ENCODE peak calls at places on chromosome 1, in nine cellular contexts. One of them, this sample, is unnamed.

GRCh38 chr1:119795471-119795870 is 15.8 kb downstream of the REG4 start:
- DNase-seq in GM10248: no peak
- DNase-seq in fibroblast of the conjunctiva: no peak
- DNase-seq in activated CD4-positive, alpha-beta memory T cell treated with anti-CD3 and anti-CD28 coated beads for 36 hours: no peak
- DNase-seq in endothelial cell: no peak
- DNase-seq in AG20443: no peak
- DNase-seq in A549: no peak
- DNase-seq in GDM1: no peak
- DNase-seq in CD4-positive, alpha-beta T cell: no peak
- DNase-seq in this sample: no peak

GRCh38 chr1:35287807-35288640 is 19.5 kb downstream of the ZMYM4 start:
- DNase-seq in GM10248: no peak
- DNase-seq in fibroblast of the conjunctiva: peak; percentile 13
- DNase-seq in activated CD4-positive, alpha-beta memory T cell treated with anti-CD3 and anti-CD28 coated beads for 36 hours: no peak
- DNase-seq in endothelial cell: no peak
- DNase-seq in AG20443: peak; percentile 61
- DNase-seq in A549: no peak
- DNase-seq in GDM1: no peak
- DNase-seq in CD4-positive, alpha-beta T cell: no peak
- DNase-seq in this sample: no peak

GRCh38 chr1:214586621-214587020 is 16.4 kb upstream of the CENPF start:
- DNase-seq in GM10248: no peak
- DNase-seq in fibroblast of the conjunctiva: no peak
- DNase-seq in activated CD4-positive, alpha-beta memory T cell treated with anti-CD3 and anti-CD28 coated beads for 36 hours: no peak
- DNase-seq in endothelial cell: no peak
- DNase-seq in AG20443: no peak
- DNase-seq in A549: no peak
- DNase-seq in GDM1: no peak
- DNase-seq in CD4-positive, alpha-beta T cell: no peak
- DNase-seq in this sample: no peak

GRCh38 chr1:41358152-41358937 is 2.9 kb upstream of the FOXO6 start:
- DNase-seq in GM10248: no peak
- DNase-seq in fibroblast of the conjunctiva: no peak
- DNase-seq in activated CD4-positive, alpha-beta memory T cell treated with anti-CD3 and anti-CD28 coated beads for 36 hours: no peak
- DNase-seq in endothelial cell: no peak
- DNase-seq in AG20443: no peak
- DNase-seq in A549: no peak
- DNase-seq in GDM1: no peak
- DNase-seq in CD4-positive, alpha-beta T cell: peak; percentile 31
- DNase-seq in this sample: no peak

GRCh38 chr1:202836616-202837403 is 26.1 kb downstream of the PCAT6 start:
- DNase-seq in GM10248: no peak
- DNase-seq in fibroblast of the conjunctiva: no peak
- DNase-seq in activated CD4-positive, alpha-beta memory T cell treated with anti-CD3 and anti-CD28 coated beads for 36 hours: no peak
- DNase-seq in endothelial cell: no peak
- DNase-seq in AG20443: no peak
- DNase-seq in A549: no peak
- DNase-seq in GDM1: no peak
- DNase-seq in CD4-positive, alpha-beta T cell: no peak
- DNase-seq in this sample: no peak

GRCh38 chr1:77218477-77219165 is 609 bp downstream of the PIGK start:
- DNase-seq in GM10248: no peak
- DNase-seq in fibroblast of the conjunctiva: no peak
- DNase-seq in activated CD4-positive, alpha-beta memory T cell treated with anti-CD3 and anti-CD28 coated beads for 36 hours: no peak
- DNase-seq in endothelial cell: no peak
- DNase-seq in AG20443: no peak
- DNase-seq in A549: no peak
- DNase-seq in GDM1: no peak
- DNase-seq in CD4-positive, alpha-beta T cell: no peak
- DNase-seq in this sample: no peak

GRCh38 chr1:6800728-6801127 is 15.5 kb downstream of the CAMTA1 start:
- DNase-seq in GM10248: no peak
- DNase-seq in fibroblast of the conjunctiva: no peak
- DNase-seq in activated CD4-positive, alpha-beta memory T cell treated with anti-CD3 and anti-CD28 coated beads for 36 hours: no peak
- DNase-seq in endothelial cell: no peak
- DNase-seq in AG20443: peak; percentile 40
- DNase-seq in A549: peak; percentile 20
- DNase-seq in GDM1: no peak
- DNase-seq in CD4-positive, alpha-beta T cell: no peak
- DNase-seq in this sample: no peak

GRCh38 chr1:213531369-213532310 is 456.1 kb upstream of the PROX1 start:
- DNase-seq in GM10248: no peak
- DNase-seq in fibroblast of the conjunctiva: no peak
- DNase-seq in activated CD4-positive, alpha-beta memory T cell treated with anti-CD3 and anti-CD28 coated beads for 36 hours: no peak
- DNase-seq in endothelial cell: no peak
- DNase-seq in AG20443: no peak
- DNase-seq in A549: no peak
- DNase-seq in GDM1: no peak
- DNase-seq in CD4-positive, alpha-beta T cell: no peak
- DNase-seq in this sample: no peak

GRCh38 chr1:207578796-207579435 is 66.0 kb upstream of the CR1L start:
- DNase-seq in GM10248: no peak
- DNase-seq in fibroblast of the conjunctiva: no peak
- DNase-seq in activated CD4-positive, alpha-beta memory T cell treated with anti-CD3 and anti-CD28 coated beads for 36 hours: no peak
- DNase-seq in endothelial cell: no peak
- DNase-seq in AG20443: no peak
- DNase-seq in A549: no peak
- DNase-seq in GDM1: no peak
- DNase-seq in CD4-positive, alpha-beta T cell: no peak
- DNase-seq in this sample: no peak

GRCh38 chr1:225467193-225468020 is 39.6 kb upstream of the LBR start:
- DNase-seq in GM10248: peak; percentile 87
- DNase-seq in fibroblast of the conjunctiva: no peak
- DNase-seq in activated CD4-positive, alpha-beta memory T cell treated with anti-CD3 and anti-CD28 coated beads for 36 hours: peak; percentile 91
- DNase-seq in endothelial cell: no peak
- DNase-seq in AG20443: no peak
- DNase-seq in A549: no peak
- DNase-seq in GDM1: peak; percentile 82
- DNase-seq in CD4-positive, alpha-beta T cell: peak; percentile 79
- DNase-seq in this sample: peak; percentile 65

GRCh38 chr1:17207046-17207445 is 2.1 kb downstream of the PADI1 start:
- DNase-seq in GM10248: peak; percentile 58
- DNase-seq in fibroblast of the conjunctiva: no peak
- DNase-seq in activated CD4-positive, alpha-beta memory T cell treated with anti-CD3 and anti-CD28 coated beads for 36 hours: no peak
- DNase-seq in endothelial cell: no peak
- DNase-seq in AG20443: no peak
- DNase-seq in A549: no peak
- DNase-seq in GDM1: peak; percentile 67
- DNase-seq in CD4-positive, alpha-beta T cell: no peak
- DNase-seq in this sample: no peak

GRCh38 chr1:88892146-88892877 is 945 bp upstream of the GTF2B start:
- DNase-seq in GM10248: no peak
- DNase-seq in fibroblast of the conjunctiva: peak; percentile 42
- DNase-seq in activated CD4-positive, alpha-beta memory T cell treated with anti-CD3 and anti-CD28 coated beads for 36 hours: peak; percentile 19
- DNase-seq in endothelial cell: peak; percentile 26
- DNase-seq in AG20443: no peak
- DNase-seq in A549: peak; percentile 95
- DNase-seq in GDM1: peak; percentile 12
- DNase-seq in CD4-positive, alpha-beta T cell: no peak
- DNase-seq in this sample: no peak

GRCh38 chr1:25675729-25676476 is 59.3 kb downstream of the MAN1C1 start:
- DNase-seq in GM10248: peak; percentile 77
- DNase-seq in fibroblast of the conjunctiva: no peak
- DNase-seq in activated CD4-positive, alpha-beta memory T cell treated with anti-CD3 and anti-CD28 coated beads for 36 hours: peak; percentile 96
- DNase-seq in endothelial cell: no peak
- DNase-seq in AG20443: no peak
- DNase-seq in A549: no peak
- DNase-seq in GDM1: no peak
- DNase-seq in CD4-positive, alpha-beta T cell: peak; percentile 68
- DNase-seq in this sample: peak; percentile 58

GRCh38 chr1:2229921-2230700 is 2.0 kb downstream of the SKI start:
- DNase-seq in GM10248: no peak
- DNase-seq in fibroblast of the conjunctiva: no peak
- DNase-seq in activated CD4-positive, alpha-beta memory T cell treated with anti-CD3 and anti-CD28 coated beads for 36 hours: peak; percentile 42
- DNase-seq in endothelial cell: no peak
- DNase-seq in AG20443: no peak
- DNase-seq in A549: peak; percentile 43
- DNase-seq in GDM1: no peak
- DNase-seq in CD4-positive, alpha-beta T cell: peak; percentile 44
- DNase-seq in this sample: no peak

GRCh38 chr1:232248276-232248803 is 381.6 kb downstream of the SIPA1L2 start:
- DNase-seq in GM10248: no peak
- DNase-seq in fibroblast of the conjunctiva: no peak
- DNase-seq in activated CD4-positive, alpha-beta memory T cell treated with anti-CD3 and anti-CD28 coated beads for 36 hours: no peak
- DNase-seq in endothelial cell: no peak
- DNase-seq in AG20443: no peak
- DNase-seq in A549: no peak
- DNase-seq in GDM1: no peak
- DNase-seq in CD4-positive, alpha-beta T cell: no peak
- DNase-seq in this sample: no peak

GRCh38 chr1:3242408-3243270 is 173.6 kb downstream of the PRDM16 start:
- DNase-seq in GM10248: no peak
- DNase-seq in fibroblast of the conjunctiva: no peak
- DNase-seq in activated CD4-positive, alpha-beta memory T cell treated with anti-CD3 and anti-CD28 coated beads for 36 hours: no peak
- DNase-seq in endothelial cell: no peak
- DNase-seq in AG20443: no peak
- DNase-seq in A549: no peak
- DNase-seq in GDM1: no peak
- DNase-seq in CD4-positive, alpha-beta T cell: no peak
- DNase-seq in this sample: no peak

GRCh38 chr1:221230605-221231004 is 351.4 kb downstream of the HLX start:
- DNase-seq in GM10248: no peak
- DNase-seq in fibroblast of the conjunctiva: no peak
- DNase-seq in activated CD4-positive, alpha-beta memory T cell treated with anti-CD3 and anti-CD28 coated beads for 36 hours: no peak
- DNase-seq in endothelial cell: no peak
- DNase-seq in AG20443: no peak
- DNase-seq in A549: peak; percentile 47
- DNase-seq in GDM1: no peak
- DNase-seq in CD4-positive, alpha-beta T cell: no peak
- DNase-seq in this sample: no peak

GRCh38 chr1:244291171-244291866 is 160.4 kb downstream of the ADSS2 start:
- DNase-seq in GM10248: no peak
- DNase-seq in fibroblast of the conjunctiva: no peak
- DNase-seq in activated CD4-positive, alpha-beta memory T cell treated with anti-CD3 and anti-CD28 coated beads for 36 hours: no peak
- DNase-seq in endothelial cell: no peak
- DNase-seq in AG20443: no peak
- DNase-seq in A549: no peak
- DNase-seq in GDM1: no peak
- DNase-seq in CD4-positive, alpha-beta T cell: no peak
- DNase-seq in this sample: no peak

GRCh38 chr1:14037101-14037807 is 337.3 kb downstream of the PRDM2 start:
- DNase-seq in GM10248: no peak
- DNase-seq in fibroblast of the conjunctiva: no peak
- DNase-seq in activated CD4-positive, alpha-beta memory T cell treated with anti-CD3 and anti-CD28 coated beads for 36 hours: no peak
- DNase-seq in endothelial cell: no peak
- DNase-seq in AG20443: no peak
- DNase-seq in A549: no peak
- DNase-seq in GDM1: no peak
- DNase-seq in CD4-positive, alpha-beta T cell: no peak
- DNase-seq in this sample: no peak

GRCh38 chr1:21270086-21270689 is 20.1 kb downstream of the ECE1 start:
- DNase-seq in GM10248: peak; percentile 81
- DNase-seq in fibroblast of the conjunctiva: no peak
- DNase-seq in activated CD4-positive, alpha-beta memory T cell treated with anti-CD3 and anti-CD28 coated beads for 36 hours: peak; percentile 90
- DNase-seq in endothelial cell: peak; percentile 88
- DNase-seq in AG20443: peak; percentile 85
- DNase-seq in A549: peak; percentile 75
- DNase-seq in GDM1: peak; percentile 36
- DNase-seq in CD4-positive, alpha-beta T cell: peak; percentile 85
- DNase-seq in this sample: peak; percentile 51

GRCh38 chr1:39418223-39418622 is 73.2 kb upstream of the BMP8A start:
- DNase-seq in GM10248: no peak
- DNase-seq in fibroblast of the conjunctiva: no peak
- DNase-seq in activated CD4-positive, alpha-beta memory T cell treated with anti-CD3 and anti-CD28 coated beads for 36 hours: no peak
- DNase-seq in endothelial cell: no peak
- DNase-seq in AG20443: no peak
- DNase-seq in A549: no peak
- DNase-seq in GDM1: no peak
- DNase-seq in CD4-positive, alpha-beta T cell: no peak
- DNase-seq in this sample: no peak

GRCh38 chr1:117070124-117070523 is 10.0 kb downstream of the TTF2 start:
- DNase-seq in GM10248: no peak
- DNase-seq in fibroblast of the conjunctiva: no peak
- DNase-seq in activated CD4-positive, alpha-beta memory T cell treated with anti-CD3 and anti-CD28 coated beads for 36 hours: no peak
- DNase-seq in endothelial cell: no peak
- DNase-seq in AG20443: no peak
- DNase-seq in A549: no peak
- DNase-seq in GDM1: no peak
- DNase-seq in CD4-positive, alpha-beta T cell: no peak
- DNase-seq in this sample: no peak

GRCh38 chr1:236311040-236311439 is 29.3 kb upstream of the ERO1B start:
- DNase-seq in GM10248: no peak
- DNase-seq in fibroblast of the conjunctiva: no peak
- DNase-seq in activated CD4-positive, alpha-beta memory T cell treated with anti-CD3 and anti-CD28 coated beads for 36 hours: no peak
- DNase-seq in endothelial cell: no peak
- DNase-seq in AG20443: no peak
- DNase-seq in A549: peak; percentile 19
- DNase-seq in GDM1: no peak
- DNase-seq in CD4-positive, alpha-beta T cell: no peak
- DNase-seq in this sample: no peak

GRCh38 chr1:44645466-44646244 is 28.6 kb downstream of the TMEM53 start:
- DNase-seq in GM10248: no peak
- DNase-seq in fibroblast of the conjunctiva: no peak
- DNase-seq in activated CD4-positive, alpha-beta memory T cell treated with anti-CD3 and anti-CD28 coated beads for 36 hours: no peak
- DNase-seq in endothelial cell: no peak
- DNase-seq in AG20443: peak; percentile 87
- DNase-seq in A549: no peak
- DNase-seq in GDM1: no peak
- DNase-seq in CD4-positive, alpha-beta T cell: no peak
- DNase-seq in this sample: no peak

GRCh38 chr1:81584398-81584797 is 216.3 kb upstream of the ADGRL2 start:
- DNase-seq in GM10248: no peak
- DNase-seq in fibroblast of the conjunctiva: no peak
- DNase-seq in activated CD4-positive, alpha-beta memory T cell treated with anti-CD3 and anti-CD28 coated beads for 36 hours: no peak
- DNase-seq in endothelial cell: no peak
- DNase-seq in AG20443: no peak
- DNase-seq in A549: no peak
- DNase-seq in GDM1: no peak
- DNase-seq in CD4-positive, alpha-beta T cell: no peak
- DNase-seq in this sample: no peak

GRCh38 chr1:180366386-180367068 is 135.8 kb downstream of the ACBD6 start:
- DNase-seq in GM10248: no peak
- DNase-seq in fibroblast of the conjunctiva: no peak
- DNase-seq in activated CD4-positive, alpha-beta memory T cell treated with anti-CD3 and anti-CD28 coated beads for 36 hours: no peak
- DNase-seq in endothelial cell: no peak
- DNase-seq in AG20443: no peak
- DNase-seq in A549: no peak
- DNase-seq in GDM1: no peak
- DNase-seq in CD4-positive, alpha-beta T cell: no peak
- DNase-seq in this sample: no peak

GRCh38 chr1:86546787-86547221 is at the start of gene CLCA4:
- DNase-seq in GM10248: no peak
- DNase-seq in fibroblast of the conjunctiva: no peak
- DNase-seq in activated CD4-positive, alpha-beta memory T cell treated with anti-CD3 and anti-CD28 coated beads for 36 hours: no peak
- DNase-seq in endothelial cell: no peak
- DNase-seq in AG20443: no peak
- DNase-seq in A549: no peak
- DNase-seq in GDM1: no peak
- DNase-seq in CD4-positive, alpha-beta T cell: no peak
- DNase-seq in this sample: no peak

This sample was measured in T-helper 22 cell.